ENCODE peak calls at places on chromosomes 4 and X, in five cellular contexts. M is suprapubic skin, V is ureter, L is NCI-H1436, X is omental fat pad. A is an unnamed sample.
A peak's percentile ranks its signal among the peaks of the same experiment; 100 is the strongest.

GRCh38 chr4:118865091-118865708 is 23.5 kb upstream of the SYNPO2 start:
- DNase-seq in L (peak; percentile 47), V (peak; percentile 52), X (no peak), M (no peak), A (no peak)

GRCh38 chrX:47198026-47198686 is 4.5 kb downstream of the UBA1 start:
- DNase-seq in M (no peak), X (no peak), V (no peak), L (no peak), A (no peak)

GRCh38 chr4:80492761-80493160 is 157.2 kb downstream of the CFAP299 start:
- DNase-seq in V (peak; percentile 49), M (no peak), X (no peak), L (no peak), A (no peak)

GRCh38 chr4:22573198-22573597 is 57.3 kb upstream of the ADGRA3 start:
- DNase-seq in L (no peak), V (peak; percentile 59), M (no peak), X (no peak), A (no peak)

GRCh38 chr4:179027569-179027968 is 1585.3 kb upstream of the AGA start:
- DNase-seq in V (no peak), M (no peak), X (no peak), L (no peak), A (no peak)

GRCh38 chr4:71595576-71596108 is 188.2 kb downstream of the GC start:
- DNase-seq in V (no peak), X (no peak), M (no peak), L (no peak), A (no peak)

GRCh38 chr4:2843909-2844584 is 403 bp downstream of the ADD1 start:
- DNase-seq in V (no peak), L (no peak), X (no peak), M (peak; percentile 79), A (peak; percentile 33)

GRCh38 chrX:48806088-48806487 is 4.2 kb downstream of the HDAC6 start:
- DNase-seq in L (no peak), V (no peak), M (peak; percentile 14), X (no peak), A (no peak)

GRCh38 chr4:66564901-66565648 is 894.8 kb upstream of the EPHA5 start:
- DNase-seq in L (peak; percentile 8), X (no peak), V (no peak), M (no peak), A (no peak)

GRCh38 chr4:5524900-5525299 is 183.5 kb downstream of the EVC2 start:
- DNase-seq in V (no peak), X (no peak), L (no peak), M (no peak), A (peak; percentile 60)

GRCh38 chr4:147581601-147582350 is 35.4 kb upstream of the TMEM184C start:
- DNase-seq in X (no peak), V (no peak), M (no peak), L (no peak), A (no peak)

GRCh38 chrX:47796433-47796906 is 40.2 kb upstream of the ZNF81 start:
- DNase-seq in L (no peak), M (no peak), V (no peak), X (no peak), A (no peak)

GRCh38 chr4:170007113-170007512 is 19.1 kb downstream of the MFAP3L start:
- DNase-seq in V (no peak), M (no peak), X (no peak), L (no peak), A (no peak)

GRCh38 chrX:9614016-9614415 is 149.2 kb downstream of the TBL1X start:
- DNase-seq in V (no peak), X (no peak), L (no peak), M (no peak), A (no peak)

GRCh38 chr4:87451537-87451936 is 29.2 kb downstream of the NUDT9 start:
- DNase-seq in X (no peak), L (no peak), V (no peak), M (no peak), A (no peak)

GRCh38 chrX:147894332-147894870 is 17.3 kb upstream of the FMR1 start:
- DNase-seq in V (no peak), M (no peak), X (no peak), L (no peak), A (no peak)

GRCh38 chr4:10117424-10118354 is 1.1 kb upstream of the WDR1 start:
- DNase-seq in X (no peak), V (no peak), M (no peak), L (no peak), A (peak; percentile 58)

GRCh38 chr4:84924439-84924838 is 42.1 kb downstream of the WDFY3 start:
- DNase-seq in V (no peak), M (no peak), L (no peak), X (no peak), A (no peak)

GRCh38 chrX:120144178-120144844 is 14.1 kb upstream of the RHOXF2 start:
- DNase-seq in M (no peak), L (no peak), X (no peak), V (no peak), A (no peak)

GRCh38 chr4:70505152-70505748 is 13.1 kb upstream of the AMTN start:
- DNase-seq in L (peak; percentile 9), V (peak; percentile 62), M (no peak), X (no peak), A (peak; percentile 56)

GRCh38 chrX:39445336-39445735 is 644.1 kb downstream of the MID1IP1 start:
- DNase-seq in X (peak; percentile 31), V (no peak), L (no peak), M (no peak), A (no peak)

GRCh38 chr4:2105559-2105958 is 46.4 kb downstream of the NAT8L start:
- DNase-seq in M (no peak), V (no peak), L (no peak), X (no peak), A (no peak)

GRCh38 chrX:67408423-67409079 is 135.3 kb upstream of the AR start:
- DNase-seq in M (no peak), L (no peak), V (no peak), X (no peak), A (no peak)

GRCh38 chrX:11792461-11793421 is 34.7 kb downstream of the MSL3 start:
- DNase-seq in M (no peak), X (no peak), L (peak; percentile 22), V (no peak), A (no peak)

GRCh38 chr4:108556588-108557200 is 63.7 kb upstream of the RPL34 start:
- DNase-seq in M (no peak), V (no peak), L (no peak), X (no peak), A (no peak)

GRCh38 chrX:69503835-69504625 is at the start of gene NALF2:
- DNase-seq in L (peak; percentile 79), V (peak; percentile 65), M (no peak), X (no peak), A (peak; percentile 54)

GRCh38 chr4:68463796-68464195 is 16.5 kb downstream of the TMPRSS11E start:
- DNase-seq in V (no peak), L (no peak), M (no peak), X (no peak), A (no peak)

GRCh38 chrX:39729834-39730670 is 367.7 kb downstream of the BCOR start:
- DNase-seq in X (no peak), V (no peak), M (no peak), L (no peak), A (no peak)

GRCh38 chr4:123555500-123556273 is 159.1 kb downstream of the SPRY1 start:
- DNase-seq in X (peak; percentile 45), M (peak; percentile 91), V (peak; percentile 94), L (no peak), A (peak; percentile 77)

GRCh38 chr4:14877246-14878220 is 124.7 kb upstream of the CPEB2 start:
- DNase-seq in M (no peak), X (no peak), L (no peak), V (no peak), A (peak; percentile 38)

GRCh38 chrX:9131066-9131465 is 97.1 kb upstream of the FAM9B start:
- DNase-seq in M (no peak), V (no peak), L (no peak), X (no peak), A (no peak)